ENCODE peak calls at places on chromosome 10, in four cellular contexts. V is upper lobe of left lung, O is left ventricle myocardium inferior, T is SK-N-SH. L is an unnamed sample. For H3K4me1, the result is how much of the 10 kb centered on the place peaks cover.

GRCh38 chr10:113858541-113858940 is 4.1 kb downstream of the NHLRC2 start:
- DNase-seq in V (no peak), O (no peak), T (no peak), L (no peak)

GRCh38 chr10:4770766-4771553 is 55.0 kb upstream of the AKR1E2 start:
- DNase-seq in V (no peak), O (no peak), T (peak), L (no peak)

GRCh38 chr10:25038303-25038702 is 21.9 kb downstream of the THNSL1 start:
- DNase-seq in V (no peak), O (no peak), T (no peak), L (no peak)

GRCh38 chr10:133009218-133009954 is 67.0 kb upstream of the CFAP46 start:
- DNase-seq in V (peak), O (peak), T (no peak), L (no peak)

GRCh38 chr10:24456319-24456718 is 247.4 kb downstream of the KIAA1217 start:
- DNase-seq in V (no peak), O (no peak), T (no peak), L (no peak)

GRCh38 chr10:17386616-17387075 is 67.7 kb downstream of the ST8SIA6 start:
- DNase-seq in V (no peak), O (peak), T (no peak), L (no peak)

GRCh38 chr10:103676851-103677417 is 178.4 kb downstream of the SH3PXD2A start:
- DNase-seq in V (peak), O (peak), T (no peak), L (no peak)

GRCh38 chr10:110426294-110427153 is 71.2 kb upstream of the DUSP5 start:
- DNase-seq in V (no peak), O (no peak), T (no peak), L (no peak)

GRCh38 chr10:116038259-116038658 is 234.7 kb downstream of the GFRA1 start:
- DNase-seq in V (no peak), O (no peak), T (no peak), L (no peak)

GRCh38 chr10:18164093-18164492 is 23.9 kb downstream of the CACNB2 start:
- DNase-seq in V (no peak), O (no peak), T (no peak), L (no peak)

GRCh38 chr10:132142396-132143161 is 44.2 kb upstream of the DPYSL4 start:
- DNase-seq in V (peak), O (peak), T (peak), L (peak)

GRCh38 chr10:31036209-31036608 is 4.5 kb upstream of the ZNF438 start:
- DNase-seq in V (no peak), O (no peak), T (no peak), L (no peak)

GRCh38 chr10:118042827-118043242 is 3.9 kb downstream of the RAB11FIP2 start:
- DNase-seq in V (no peak), O (no peak), T (no peak), L (no peak)

GRCh38 chr10:71442859-71443570 is 46.3 kb downstream of the CDH23 start:
- DNase-seq in V (no peak), O (no peak), T (no peak), L (no peak)

GRCh38 chr10:4662576-4663161 is 163.3 kb upstream of the AKR1E2 start:
- DNase-seq in V (no peak), O (no peak), T (no peak), L (no peak)

GRCh38 chr10:88542522-88542921 is 40.6 kb downstream of the RNLS start:
- DNase-seq in V (no peak), O (no peak), T (no peak), L (no peak)

GRCh38 chr10:15485684-15486316 is 114.7 kb upstream of the FAM171A1 start:
- DNase-seq in V (no peak), O (no peak), T (no peak), L (no peak)

GRCh38 chr10:86079088-86079487 is 287.5 kb downstream of the GRID1 start:
- DNase-seq in V (no peak), O (no peak), T (no peak), L (no peak)

GRCh38 chr10:26448706-26449435 is 10.7 kb downstream of the APBB1IP start:
- DNase-seq in V (peak), O (no peak), T (no peak), L (peak)

GRCh38 chr10:132478341-132479023 is 59.1 kb upstream of the INPP5A start:
- DNase-seq in V (no peak), O (no peak), T (no peak), L (no peak)

GRCh38 chr10:124388476-124388822 is 30.3 kb downstream of the OAT start:
- DNase-seq in V (no peak), O (no peak), T (no peak), L (no peak)

GRCh38 chr10:11191673-11192072 is 174.0 kb downstream of the CELF2 start:
- DNase-seq in V (no peak), O (no peak), T (no peak), L (no peak)

GRCh38 chr10:19620867-19621266 is 195.4 kb upstream of the PLXDC2 start:
- DNase-seq in V (no peak), O (no peak), T (no peak), L (no peak)

GRCh38 chr10:118045842-118046490 is 775 bp downstream of the RAB11FIP2 start:
- DNase-seq in V (peak), O (no peak), T (no peak), L (no peak)

GRCh38 chr10:96995851-96996250 is 163.8 kb downstream of the LCOR start:
- DNase-seq in V (no peak), O (no peak), T (no peak), L (no peak)

GRCh38 chr10:29386347-29386999 is 97.6 kb downstream of the LYZL1 start:
- DNase-seq in V (no peak), O (no peak), T (peak), L (no peak)

GRCh38 chr10:69742356-69742695 is 59.4 kb upstream of the COL13A1 start:
- DNase-seq in V (no peak), O (no peak), T (no peak), L (no peak)

GRCh38 chr10:132788831-132789219 is 2.9 kb upstream of the NKX6-2 start:
- DNase-seq in V (no peak), O (no peak), T (no peak), L (no peak)

GRCh38 chr10:10490187-10490980 is 527.3 kb upstream of the CELF2 start:
- DNase-seq in V (no peak), O (no peak), T (no peak), L (no peak)

GRCh38 chr10:120039826-120040225 is 147.3 kb downstream of the SEC23IP start:
- DNase-seq in V (no peak), O (no peak), T (no peak), L (no peak)

GRCh38 chr10:118394557-118395194 is 52.6 kb upstream of the FAM204A start:
- DNase-seq in V (no peak), O (no peak), T (no peak), L (no peak)

GRCh38 chr10:78604721-78605120 is 464.0 kb upstream of the ZMIZ1 start:
- DNase-seq in V (no peak), O (no peak), T (no peak), L (no peak)

GRCh38 chr10:99976886-99977391 is 32.8 kb downstream of the DNMBP start:
- DNase-seq in V (no peak), O (no peak), T (no peak), L (no peak)

GRCh38 chr10:99975942-99976809 is 33.6 kb downstream of the DNMBP start:
- DNase-seq in V (no peak), O (no peak), T (no peak), L (no peak)

GRCh38 chr10:99975106-99975829 is 34.5 kb downstream of the DNMBP start:
- DNase-seq in V (no peak), O (no peak), T (no peak), L (no peak)

GRCh38 chr10:99977916-99978315 is 31.8 kb downstream of the DNMBP start:
- DNase-seq in V (no peak), O (no peak), T (no peak), L (no peak)

GRCh38 chr10:99973190-99973589 is 36.6 kb downstream of the DNMBP start:
- DNase-seq in V (no peak), O (no peak), T (no peak), L (no peak)
- TF ChIP-seq CTCF in V (no peak), O (peak), T (peak), L (no peak)

GRCh38 chr10:100909506-100910260 is 3.1 kb upstream of the SLF2 start:
- DNase-seq in V (no peak), O (no peak), T (no peak), L (no peak)
- H3K4me1 ChIP-seq in V (under half), O (under half), T (under half), L (under half)

GRCh38 chr10:84114088-84114667 is 25.1 kb upstream of the GHITM start:
- DNase-seq in V (no peak), O (no peak), T (no peak), L (no peak)
- TF ChIP-seq CTCF in V (no peak), O (peak), T (peak), L (no peak)

DNA sequence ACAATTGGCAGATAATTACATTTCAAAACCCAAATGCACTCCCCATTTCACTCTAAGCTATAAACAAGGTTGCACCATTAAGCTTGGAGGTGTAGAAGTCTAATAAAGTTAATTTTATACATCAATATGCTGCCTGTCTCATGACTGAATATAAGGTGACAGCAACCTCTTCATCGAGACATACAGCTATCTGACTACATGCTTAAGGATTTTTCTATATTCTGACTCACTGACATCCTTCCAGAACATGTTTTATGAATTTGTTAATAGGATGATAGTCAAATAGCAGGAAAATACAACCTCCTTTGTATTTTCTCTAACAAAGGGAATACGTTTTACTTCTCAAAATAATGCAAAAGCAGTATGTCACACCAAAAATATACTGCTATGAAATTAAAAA is 76.6 kb downstream of the NRBF2 start:
- DNase-seq in V (no peak), O (no peak), T (no peak), L (no peak)
- H3K4me1 ChIP-seq in V (under half), O (half or more), T (under half), L (under half)

DNA sequence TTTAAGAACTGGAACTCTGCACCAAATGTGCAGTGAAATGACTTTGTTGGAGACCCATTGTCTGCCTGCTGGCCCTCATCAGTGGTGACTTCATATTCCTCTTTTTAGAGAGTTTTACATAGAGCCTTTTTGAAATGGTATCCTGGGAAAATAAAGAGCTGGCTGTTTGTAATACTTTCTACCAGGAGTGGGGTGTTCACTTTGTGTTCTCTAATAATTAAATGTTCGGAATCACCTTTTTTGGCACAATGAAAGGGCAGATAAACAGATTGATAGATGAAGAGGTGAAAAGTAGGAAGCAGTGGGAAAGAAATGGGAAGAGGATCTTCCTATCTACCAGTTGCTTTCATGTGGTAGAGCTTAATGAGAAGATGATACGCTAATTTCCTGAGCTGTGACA is 55.5 kb downstream of the PRPF18 start:
- DNase-seq in V (no peak), O (no peak), T (no peak), L (no peak)
- TF ChIP-seq CTCF in V (no peak), O (no peak), T (no peak), L (no peak)

GRCh38 chr10:122140477-122140902 is 130.6 kb upstream of the BTBD16 start:
- DNase-seq in V (no peak), O (peak), T (peak), L (no peak)

GRCh38 chr10:122141821-122142651 is 129.1 kb upstream of the BTBD16 start:
- DNase-seq in V (no peak), O (peak), T (no peak), L (no peak)

GRCh38 chr10:122139627-122140151 is 131.4 kb upstream of the BTBD16 start:
- DNase-seq in V (no peak), O (peak), T (peak), L (no peak)

GRCh38 chr10:122140941-122141623 is 130.0 kb upstream of the BTBD16 start:
- DNase-seq in V (peak), O (peak), T (no peak), L (no peak)

GRCh38 chr10:122139226-122139625 is 131.9 kb upstream of the BTBD16 start:
- DNase-seq in V (no peak), O (peak), T (peak), L (no peak)
- H3K4me1 ChIP-seq in V (under half), O (half or more), T (half or more), L (under half)

GRCh38 chr10:32445740-32446615 is at the start of gene CCDC7:
- DNase-seq in V (peak), O (peak), T (peak), L (peak)
- TF ChIP-seq CTCF in V (peak), O (peak), T (peak), L (peak)

DNA sequence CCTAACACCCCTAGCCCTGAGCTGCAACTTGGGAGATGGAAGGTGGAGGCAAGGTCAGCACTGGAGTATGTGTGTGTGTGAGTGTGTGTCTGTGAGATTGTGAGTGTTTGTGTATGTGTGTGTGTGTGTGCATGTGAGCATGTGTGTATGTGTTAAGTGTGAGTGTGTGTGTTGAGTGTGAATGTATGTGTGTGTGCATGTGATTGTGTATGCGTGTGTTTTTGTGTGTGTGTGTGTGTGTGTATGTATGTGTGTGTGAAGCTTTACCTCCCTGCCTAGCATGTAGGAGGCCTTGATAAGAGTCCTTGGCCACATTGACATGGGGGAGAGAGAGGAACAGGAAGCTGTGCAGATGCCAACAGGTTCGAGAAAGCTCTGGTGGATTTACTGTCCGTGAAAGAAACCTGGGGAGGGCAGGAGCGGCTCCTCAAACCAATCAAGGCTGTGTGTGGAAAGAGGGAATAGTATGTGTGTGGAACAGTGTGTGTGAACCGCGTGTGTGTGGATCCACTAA is 9.3 kb downstream of the RASSF4 start:
- DNase-seq in V (no peak), O (no peak), T (no peak), L (no peak)
- H3K4me1 ChIP-seq in V (half or more), O (half or more), T (under half), L (under half)

L was measured in CD8-positive, alpha-beta T cell.